ENCODE peak calls at places on chromosomes 2 and 18, in seven cellular contexts. R is mesenchymal stem cell; D is thoracic aorta; O is CD8-positive, alpha-beta memory T cell; X is pancreas; Y is PC-9; V is aorta. C is an unnamed sample.

GRCh38 chr2:60432202-60432601 is 121.3 kb downstream of the BCL11A start:
- DNase-seq in R (no peak), D (no peak), O (no peak), X (no peak), Y (no peak), V (no peak), C (no peak)

GRCh38 chr18:8701546-8702118 is 3.7 kb upstream of the MTCL1 start:
- DNase-seq in R (peak), D (no peak), O (no peak), X (no peak), Y (no peak), V (no peak), C (no peak)

GRCh38 chr2:172196768-172197322 is 94.1 kb upstream of the DLX2 start:
- DNase-seq in R (peak), D (no peak), O (no peak), X (no peak), Y (no peak), V (peak), C (peak)

GRCh38 chr2:218272531-218273212 is 2.4 kb downstream of the PNKD start:
- DNase-seq in R (peak), D (peak), O (peak), X (peak), Y (peak), V (peak), C (peak)

GRCh38 chr2:234793211-234793610 is 158.6 kb upstream of the SH3BP4 start:
- DNase-seq in R (no peak), D (no peak), O (no peak), X (no peak), Y (no peak), V (no peak), C (no peak)

GRCh38 chr18:76874643-76875389 is 52.5 kb downstream of the ZNF236 start:
- DNase-seq in R (no peak), D (no peak), O (no peak), X (no peak), Y (no peak), V (no peak), C (no peak)

GRCh38 chr2:160054984-160055725 is 7.3 kb downstream of the PLA2R1 start:
- DNase-seq in R (no peak), D (no peak), O (no peak), X (no peak), Y (no peak), V (no peak), C (no peak)

GRCh38 chr2:71223767-71224333 is 3.1 kb downstream of the PAIP2B start:
- DNase-seq in R (peak), D (no peak), O (no peak), X (peak), Y (peak), V (no peak), C (peak)

GRCh38 chr2:20584045-20584636 is 66.8 kb downstream of the HS1BP3 start:
- DNase-seq in R (no peak), D (no peak), O (no peak), X (peak), Y (peak), V (no peak), C (peak)

GRCh38 chr2:10619643-10620042 is 70.1 kb downstream of the NOL10 start:
- DNase-seq in R (peak), D (no peak), O (no peak), X (no peak), Y (no peak), V (no peak), C (no peak)

GRCh38 chr2:119253114-119253702 is 29.6 kb downstream of the STEAP3 start:
- DNase-seq in R (peak), D (no peak), O (no peak), X (no peak), Y (peak), V (no peak), C (no peak)

DNA sequence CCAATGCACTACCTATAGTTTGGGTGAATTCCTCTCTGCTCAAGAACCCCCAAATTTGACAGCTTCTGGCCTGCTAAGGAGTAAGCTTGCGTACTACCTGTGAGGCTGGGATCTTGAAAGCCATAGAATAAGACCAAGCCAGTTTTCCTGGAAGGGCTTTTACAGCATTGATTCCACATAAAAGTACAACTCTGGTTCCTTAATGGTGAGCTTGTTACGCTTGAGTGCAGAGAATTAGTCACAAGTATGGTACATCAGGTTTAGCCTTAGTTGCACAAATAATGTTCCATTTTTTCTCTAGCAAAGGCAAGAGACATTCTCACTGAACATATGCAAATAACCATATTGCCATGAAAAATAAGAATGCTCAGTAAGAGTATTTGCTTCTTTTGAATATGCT is 39.1 kb upstream of the STK39 start:
- DNase-seq in R (no peak), D (no peak), O (no peak), X (no peak), Y (no peak), V (no peak), C (no peak)
- H3K4me3 ChIP-seq in R (no peak), D (no peak), O (no peak), X (no peak), Y (no peak), V (no peak), C (no peak)

DNA sequence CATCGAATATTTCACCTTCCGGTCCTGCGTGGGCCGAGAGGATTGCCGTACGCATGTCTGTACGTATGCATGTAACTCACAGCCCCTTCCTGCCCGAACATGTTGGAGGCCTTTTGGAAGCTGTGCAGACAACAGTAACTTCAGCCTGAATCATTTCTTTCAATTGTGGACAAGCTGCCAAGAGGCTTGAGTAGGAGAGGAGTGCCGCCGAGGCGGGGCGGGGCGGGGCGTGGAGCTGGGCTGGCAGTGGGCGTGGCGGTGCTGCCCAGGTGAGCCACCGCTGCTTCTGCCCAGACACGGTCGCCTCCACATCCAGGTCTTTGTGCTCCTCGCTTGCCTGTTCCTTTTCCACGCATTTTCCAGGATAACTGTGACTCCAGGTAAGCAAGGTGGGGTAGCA is at the start of gene SERPINB5:
- DNase-seq in R (no peak), D (no peak), O (no peak), X (no peak), Y (peak), V (no peak), C (peak)
- H3K27ac ChIP-seq in R (no peak), D (no peak), O (no peak), X (no peak), Y (peak), V (no peak), C (peak)

GRCh38 chr2:216887132-216887531 is 27.3 kb upstream of the TNP1 start:
- DNase-seq in R (no peak), D (no peak), O (no peak), X (no peak), Y (no peak), V (no peak), C (no peak)
- H3K4me3 ChIP-seq in R (no peak), D (no peak), O (no peak), X (no peak), Y (no peak), V (no peak), C (no peak)

DNA sequence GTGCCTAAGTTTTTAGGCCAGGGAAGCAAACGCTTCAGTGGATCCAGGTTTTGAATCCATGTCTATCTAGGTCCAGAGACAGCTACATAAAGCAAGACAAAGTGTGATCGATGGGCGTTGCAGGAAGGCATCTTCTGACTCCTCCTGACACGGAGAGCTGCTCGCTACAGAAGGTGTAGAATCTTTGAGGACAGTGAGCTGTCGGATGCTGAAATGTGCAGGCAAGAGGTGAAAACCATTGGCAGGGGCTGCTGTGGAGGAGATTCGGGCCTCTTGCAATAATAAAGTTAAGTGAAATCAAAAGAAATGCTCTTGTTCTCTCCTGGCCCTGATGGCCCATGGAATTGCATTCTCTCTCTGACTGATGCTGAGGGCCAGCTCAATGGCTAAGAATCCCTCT is 336.2 kb downstream of the CYRIA start:
- DNase-seq in R (no peak), D (no peak), O (no peak), X (no peak), Y (no peak), V (no peak), C (no peak)
- H3K27ac ChIP-seq in R (no peak), D (no peak), O (no peak), X (no peak), Y (no peak), V (no peak), C (no peak)

GRCh38 chr2:38435775-38436174 is 58.7 kb upstream of the ATL2 start:
- DNase-seq in R (no peak), D (no peak), O (no peak), X (no peak), Y (no peak), V (no peak), C (no peak)
- H3K4me3 ChIP-seq in R (no peak), D (no peak), O (no peak), X (no peak), Y (no peak), V (no peak), C (no peak)

C was measured in Peyer's patch.